ENCODE peak calls at places on chromosomes 1 and 21, in nine cellular contexts. L, M, I, A, N, X, Q, O and B are unnamed samples.

GRCh38 chr1:109299087-109299983 is 7.5 kb downstream of the MYBPHL start:
- DNase-seq in L (peak), A (peak), X (no peak), M (peak), I (no peak), N (no peak), O (no peak), Q (peak), B (peak)

GRCh38 chr1:112925015-112925414 is 31.0 kb downstream of the SLC16A1 start:
- DNase-seq in I (peak), L (no peak), N (no peak), O (no peak), M (no peak), Q (no peak), X (no peak), A (no peak), B (no peak)

GRCh38 chr1:172460901-172461315 is 17.0 kb upstream of the PIGC start:
- DNase-seq in I (no peak), L (no peak), N (no peak), X (no peak), O (no peak), M (no peak), Q (peak), A (no peak), B (no peak)

GRCh38 chr21:17640821-17641220 is 28.1 kb upstream of the BTG3 start:
- DNase-seq in A (no peak), N (no peak), Q (no peak), I (no peak), O (no peak), L (no peak), M (no peak), X (no peak), B (no peak)

GRCh38 chr21:35266546-35266945 is 217.4 kb upstream of the RUNX1 start:
- DNase-seq in L (no peak), I (no peak), N (no peak), X (no peak), M (no peak), Q (peak), A (no peak), O (no peak), B (no peak)

GRCh38 chr1:2093636-2094035 is 43.4 kb downstream of the PRKCZ start:
- DNase-seq in L (no peak), N (no peak), M (no peak), Q (no peak), I (no peak), A (no peak), O (no peak), X (no peak), B (no peak)

GRCh38 chr1:28973850-28974841 is 59.8 kb downstream of the EPB41 start:
- DNase-seq in X (no peak), O (no peak), L (peak), N (no peak), M (no peak), I (no peak), Q (peak), A (no peak), B (peak)

GRCh38 chr1:109927908-109928307 is 17.3 kb downstream of the CSF1 start:
- DNase-seq in I (peak), L (peak), X (peak), A (peak), M (peak), Q (no peak), N (peak), O (no peak), B (peak)

GRCh38 chr1:1956586-1957532 is 37.8 kb upstream of the TMEM52 start:
- DNase-seq in M (no peak), A (no peak), Q (no peak), N (no peak), O (no peak), I (no peak), X (no peak), L (no peak), B (no peak)

GRCh38 chr1:11130406-11130805 is 30.7 kb upstream of the EXOSC10 start:
- DNase-seq in N (no peak), I (no peak), L (no peak), O (no peak), Q (no peak), X (no peak), M (no peak), A (no peak), B (no peak)

GRCh38 chr1:53641481-53642214 is 97.3 kb downstream of the GLIS1 start:
- DNase-seq in O (peak), N (peak), X (no peak), L (no peak), M (no peak), Q (no peak), I (peak), A (no peak), B (no peak)

GRCh38 chr1:231160851-231161710 is 777 bp upstream of the TRIM67 start:
- DNase-seq in Q (no peak), I (peak), A (no peak), L (no peak), N (no peak), M (no peak), O (no peak), X (no peak), B (no peak)

GRCh38 chr1:65022264-65022663 is 55.9 kb upstream of the JAK1 start:
- DNase-seq in O (no peak), M (no peak), L (no peak), N (no peak), I (no peak), A (no peak), X (no peak), Q (no peak), B (peak)

GRCh38 chr1:1677718-1678580 is 14.6 kb downstream of the SLC35E2B start:
- DNase-seq in Q (no peak), A (no peak), I (no peak), M (no peak), L (no peak), O (no peak), X (no peak), N (peak), B (no peak)

GRCh38 chr1:158077366-158078256 is 84.2 kb downstream of the KIRREL1 start:
- DNase-seq in L (no peak), Q (no peak), M (no peak), I (peak), O (no peak), X (no peak), N (no peak), A (no peak), B (no peak)

GRCh38 chr21:7951854-7952519 is 2569.4 kb upstream of the TPTE start:
- DNase-seq in N (no peak), Q (no peak), X (no peak), M (no peak), I (no peak), L (no peak), O (no peak), A (no peak), B (no peak)

GRCh38 chr21:7953058-7953457 is 2568.3 kb upstream of the TPTE start:
- DNase-seq in L (no peak), M (no peak), X (no peak), N (no peak), O (no peak), Q (no peak), A (no peak), I (no peak), B (no peak)

GRCh38 chr21:7952648-7953047 is 2568.7 kb upstream of the TPTE start:
- DNase-seq in N (no peak), I (no peak), M (no peak), X (no peak), Q (no peak), L (no peak), O (no peak), A (no peak), B (no peak)

DNA sequence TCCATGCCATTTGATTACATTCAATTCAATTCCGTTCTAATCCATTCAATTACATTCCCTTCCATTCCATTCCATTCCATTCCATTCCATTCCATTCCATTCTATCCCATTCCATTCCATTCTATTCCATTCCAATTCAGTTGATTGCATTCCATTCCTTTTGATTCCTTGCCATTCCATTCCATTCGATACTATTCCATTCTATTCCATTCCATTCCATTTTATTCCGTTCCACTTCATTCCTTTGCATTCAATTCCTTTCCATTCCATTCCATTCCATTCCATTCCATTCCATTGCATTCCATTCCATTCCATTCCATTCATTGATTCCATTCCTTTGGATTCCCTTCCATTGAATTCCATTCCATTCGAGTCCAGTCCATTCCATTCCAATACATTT is 2574.0 kb upstream of the TPTE start:
- DNase-seq in O (no peak), N (no peak), Q (no peak), L (no peak), M (no peak), A (no peak), I (no peak), X (no peak), B (no peak)
- H3K4me3 ChIP-seq in O (no peak), N (no peak), Q (no peak), L (no peak), M (no peak), A (no peak), I (peak), X (no peak), B (no peak)

GRCh38 chr1:184143449-184143848 is 91.9 kb downstream of the TSEN15 start:
- DNase-seq in I (no peak), L (peak), Q (no peak), O (peak), M (no peak), N (no peak), X (no peak), A (no peak), B (peak)
- TF ChIP-seq CTCF in I (no peak), L (no peak), Q (no peak), O (peak), M (no peak), N (no peak), X (no peak), A (no peak), B (no peak)

DNA sequence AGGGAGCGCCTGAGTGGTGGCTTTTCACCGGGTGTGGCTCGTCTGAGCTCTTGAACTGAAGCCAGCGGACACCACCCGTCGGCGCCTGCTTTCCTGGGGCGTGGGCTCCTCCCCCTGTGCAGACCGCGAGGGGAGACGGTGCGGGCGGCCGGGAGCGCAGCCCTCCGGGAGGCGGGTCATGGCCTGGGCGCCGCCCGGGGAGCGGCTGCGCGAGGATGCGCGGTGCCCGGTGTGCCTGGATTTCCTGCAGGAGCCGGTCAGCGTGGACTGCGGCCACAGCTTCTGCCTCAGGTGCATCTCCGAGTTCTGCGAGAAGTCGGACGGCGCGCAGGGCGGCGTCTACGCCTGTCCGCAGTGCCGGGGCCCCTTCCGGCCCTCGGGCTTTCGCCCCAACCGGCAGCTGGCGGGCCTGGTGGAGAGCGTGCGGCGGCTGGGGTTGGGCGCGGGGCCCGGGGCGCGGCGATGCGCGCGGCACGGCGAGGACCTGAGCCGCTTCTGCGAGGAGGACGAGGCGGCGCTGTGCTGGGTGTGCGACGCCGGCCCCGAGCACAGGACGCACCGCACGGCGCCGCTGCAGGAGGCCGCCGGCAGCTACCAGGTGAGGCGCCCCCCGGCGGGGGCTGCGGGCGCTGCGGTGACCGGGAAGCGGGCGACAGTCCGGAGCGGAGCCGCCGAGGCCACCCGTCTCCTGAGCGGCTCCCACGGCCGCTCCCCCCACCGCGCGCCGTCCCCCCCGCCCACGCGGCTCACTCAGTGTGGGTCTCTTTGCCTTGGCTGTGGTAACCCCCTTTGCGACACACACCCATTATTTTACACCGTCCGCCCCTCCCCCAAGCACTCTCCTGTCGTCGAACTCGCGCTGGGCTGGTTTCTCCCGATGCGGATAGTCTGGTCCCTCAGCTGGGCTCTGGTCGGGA is at the start of gene TRIM58:
- DNase-seq in N (no peak), O (peak), Q (no peak), I (no peak), A (no peak), X (peak), L (peak), M (no peak), B (no peak)
- H3K4me3 ChIP-seq in N (peak), O (peak), Q (no peak), I (no peak), A (no peak), X (peak), L (peak), M (peak), B (peak)

GRCh38 chr1:210340311-210340710 is 11.6 kb downstream of the HHAT start:
- DNase-seq in I (no peak), O (no peak), X (no peak), A (no peak), M (no peak), N (no peak), L (no peak), Q (no peak), B (no peak)

GRCh38 chr1:210340751-210341328 is 12.1 kb downstream of the HHAT start:
- DNase-seq in L (no peak), Q (no peak), O (no peak), X (no peak), N (no peak), M (no peak), A (no peak), I (no peak), B (no peak)

GRCh38 chr1:210347112-210347511 is 18.4 kb downstream of the HHAT start:
- DNase-seq in N (no peak), O (no peak), X (no peak), A (no peak), L (peak), I (no peak), Q (peak), M (no peak), B (peak)

GRCh38 chr1:210342986-210343780 is 14.5 kb downstream of the HHAT start:
- DNase-seq in O (no peak), M (no peak), N (no peak), I (peak), L (peak), A (no peak), Q (no peak), X (no peak), B (peak)

GRCh38 chr1:210344706-210345105 is 16.0 kb downstream of the HHAT start:
- DNase-seq in I (peak), A (no peak), N (no peak), O (no peak), Q (peak), L (peak), X (no peak), M (no peak), B (peak)
- TF ChIP-seq CTCF in I (no peak), A (no peak), N (no peak), O (no peak), Q (no peak), L (no peak), X (no peak), M (no peak), B (no peak)

GRCh38 chr1:161962094-161962887 is 61.4 kb downstream of the OLFML2B start:
- DNase-seq in Q (peak), I (peak), O (no peak), A (peak), N (no peak), M (no peak), X (no peak), L (peak), B (peak)
- H3K4me3 ChIP-seq in Q (no peak), I (no peak), O (no peak), A (no peak), N (no peak), M (no peak), X (peak), L (peak), B (peak)

GRCh38 chr1:162756523-162756922 is 34.0 kb upstream of the HSD17B7 start:
- DNase-seq in A (no peak), X (no peak), Q (peak), I (no peak), N (no peak), L (peak), M (no peak), O (no peak), B (peak)
- TF ChIP-seq CTCF in A (no peak), X (no peak), Q (peak), I (peak), N (no peak), L (no peak), M (no peak), O (peak), B (peak)

DNA sequence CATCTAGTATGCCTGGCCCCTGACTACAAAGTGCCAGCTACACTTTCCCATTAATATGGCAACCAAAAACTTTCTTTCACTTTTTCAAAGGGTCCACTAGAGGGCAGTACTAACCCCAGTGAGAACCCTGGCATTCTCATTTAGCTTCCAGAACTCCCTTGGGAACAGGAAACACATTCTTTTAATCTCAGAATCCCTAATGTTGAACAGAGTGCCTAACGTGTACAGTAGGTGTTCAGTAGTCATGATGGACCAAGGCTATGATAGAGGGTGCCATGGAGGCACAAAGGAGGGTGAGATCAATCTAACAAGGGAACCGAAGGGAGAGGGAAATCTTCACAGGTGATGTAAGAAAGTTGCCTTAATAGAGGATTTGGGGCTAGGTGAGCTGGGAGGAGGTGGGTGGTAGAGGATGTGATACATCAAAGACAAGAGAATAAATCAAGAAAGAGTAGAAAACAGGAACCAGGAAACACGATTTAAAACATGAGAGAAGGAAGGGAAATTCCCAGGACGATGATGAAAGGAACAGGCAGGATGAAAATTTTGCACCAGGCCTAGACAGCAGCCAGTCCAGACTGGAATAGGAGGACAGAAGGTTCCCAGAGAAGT is 41.5 kb downstream of the NSL1 start:
- DNase-seq in L (peak), I (peak), A (no peak), N (no peak), O (no peak), X (no peak), M (no peak), Q (peak), B (peak)
- H3K4me3 ChIP-seq in L (no peak), I (no peak), A (no peak), N (no peak), O (no peak), X (no peak), M (no peak), Q (no peak), B (no peak)

DNA sequence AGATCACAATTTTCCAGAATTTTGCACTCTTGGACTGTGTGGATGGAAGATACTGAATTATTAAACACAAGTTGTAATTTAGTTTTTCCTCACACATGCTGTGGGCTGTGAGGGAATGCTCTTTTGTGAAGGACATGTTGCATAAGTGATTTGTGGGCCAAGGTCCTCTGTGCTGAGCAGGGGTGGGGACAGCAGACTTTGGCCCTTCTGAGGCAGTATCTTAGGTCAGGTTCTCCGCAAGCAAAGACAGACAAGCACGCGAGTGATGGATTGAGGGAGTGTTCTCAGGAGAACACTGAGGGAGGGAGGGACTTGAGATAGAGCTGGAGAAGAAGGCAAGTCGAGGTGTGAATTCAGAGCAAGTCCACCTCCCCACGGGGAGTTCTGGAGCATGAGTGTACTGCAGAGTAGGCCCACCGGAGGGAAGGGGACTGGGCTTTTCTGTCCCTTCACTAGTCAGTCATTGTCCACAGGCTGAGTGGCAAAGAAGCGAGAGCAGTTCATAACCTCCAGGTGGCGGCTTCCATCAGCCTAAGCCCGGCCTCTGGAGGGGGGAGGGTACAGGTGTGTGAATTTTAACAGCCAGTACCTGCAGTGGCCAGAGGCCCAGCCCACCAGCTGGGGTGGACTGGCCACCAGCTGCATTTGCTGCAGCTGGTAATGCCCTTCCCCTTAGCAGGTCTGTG is 19.1 kb upstream of the CD101 start:
- DNase-seq in Q (no peak), L (no peak), M (no peak), I (peak), O (no peak), A (peak), X (no peak), N (no peak), B (no peak)
- TF ChIP-seq CTCF in Q (no peak), L (no peak), M (no peak), I (peak), O (peak), A (no peak), X (no peak), N (no peak), B (no peak)